ENCODE peak calls at places on chromosomes 16 and 17, in four cellular contexts. G is stimulated activated CD4-positive, alpha-beta T cell treated with anti-CD3 and anti-CD28 coated beads, Interleukin-2, amount 100 ng/mL, for 48 hours; W is RPMI8226; Y is PC-3. U is an unnamed sample.

GRCh38 chr17:17557796-17558195 is 33.7 kb downstream of the PEMT start:
- DNase-seq in G (no peak), W (no peak), Y (no peak), U (peak; percentile 37)

GRCh38 chr17:16942141-16943031 is 29.5 kb downstream of the TNFRSF13B start:
- DNase-seq in G (no peak), W (no peak), Y (peak; percentile 96), U (no peak)

GRCh38 chr16:68146583-68146982 is 61.4 kb downstream of the NFATC3 start:
- DNase-seq in G (no peak), W (no peak), Y (no peak), U (no peak)

GRCh38 chr16:30187971-30188561 is 4.7 kb downstream of the CORO1A start:
- DNase-seq in G (no peak), W (no peak), Y (no peak), U (no peak)

GRCh38 chr17:10735821-10736220 is 6.0 kb upstream of the TMEM220 start:
- DNase-seq in G (no peak), W (no peak), Y (no peak), U (no peak)

GRCh38 chr17:15912416-15912955 is 32.4 kb upstream of the ADORA2B start:
- DNase-seq in G (no peak), W (no peak), Y (no peak), U (no peak)

GRCh38 chr17:75754378-75755204 is 10.4 kb downstream of the GALK1 start:
- DNase-seq in G (no peak), W (no peak), Y (no peak), U (no peak)

GRCh38 chr17:82419471-82419995 is 1.1 kb upstream of the OGFOD3 start:
- DNase-seq in G (no peak), W (peak; percentile 48), Y (peak; percentile 7), U (no peak)

GRCh38 chr16:13438064-13438463 is 481.9 kb upstream of the ERCC4 start:
- DNase-seq in G (no peak), W (no peak), Y (no peak), U (no peak)

GRCh38 chr17:75494326-75494877 is 20.9 kb downstream of the CASKIN2 start:
- DNase-seq in G (no peak), W (no peak), Y (no peak), U (no peak)

GRCh38 chr16:64964126-64964540 is 157.7 kb downstream of the CDH11 start:
- DNase-seq in G (no peak), W (no peak), Y (peak; percentile 48), U (no peak)

GRCh38 chr17:10261098-10261497 is 62.7 kb upstream of the GAS7 start:
- DNase-seq in G (no peak), W (no peak), Y (no peak), U (no peak)

U was measured in body of pancreas.